ENCODE peak calls at places on chromosome 7, in six cellular contexts. D is D341Med; F is CD4-positive, CD25-positive, alpha-beta regulatory T cell; H is ovary; Z is naive thymus-derived CD8-positive, alpha-beta T cell; L is activated CD4-positive, alpha-beta T cell treated with anti-CD3 and anti-CD28 coated beads, Interleukin-2, amount 50 U/mL, for 4 hours. Y is an unnamed sample.

GRCh38 chr7:133070562-133070961 is 11.3 kb downstream of the CHCHD3 start:
- DNase-seq in D (peak), F (no peak), H (no peak), Z (no peak), L (no peak), Y (no peak)

GRCh38 chr7:139591550-139592195 is 68.2 kb downstream of the CLEC2L start:
- DNase-seq in D (no peak), F (no peak), H (no peak), Z (no peak), L (no peak), Y (no peak)

GRCh38 chr7:452230-452751 is 67.4 kb downstream of the PDGFA start:
- DNase-seq in D (no peak), F (no peak), H (no peak), Z (no peak), L (no peak), Y (no peak)

GRCh38 chr7:45112648-45113047 is 1.2 kb upstream of the TBRG4 start:
- DNase-seq in D (no peak), F (no peak), H (no peak), Z (no peak), L (no peak), Y (no peak)

GRCh38 chr7:25303380-25304321 is 75.4 kb upstream of the NPVF start:
- DNase-seq in D (no peak), F (no peak), H (no peak), Z (no peak), L (no peak), Y (no peak)

GRCh38 chr7:157977306-157977705 is 610.3 kb downstream of the PTPRN2 start:
- DNase-seq in D (no peak), F (no peak), H (no peak), Z (no peak), L (no peak), Y (no peak)

GRCh38 chr7:54878339-54878738 is 119.3 kb upstream of the SEC61G start:
- DNase-seq in D (no peak), F (no peak), H (no peak), Z (no peak), L (no peak), Y (no peak)

GRCh38 chr7:155533120-155533826 is 13.1 kb downstream of the CNPY1 start:
- DNase-seq in D (peak), F (peak), H (no peak), Z (no peak), L (no peak), Y (no peak)

GRCh38 chr7:4919969-4920766 is 36.7 kb upstream of the RADIL start:
- DNase-seq in D (no peak), F (no peak), H (no peak), Z (no peak), L (no peak), Y (no peak)

GRCh38 chr7:145692237-145692950 is 424.2 kb upstream of the CNTNAP2 start:
- DNase-seq in D (no peak), F (no peak), H (no peak), Z (no peak), L (no peak), Y (no peak)

GRCh38 chr7:57413529-57414398 is 36.2 kb upstream of the ZNF716 start:
- DNase-seq in D (no peak), F (no peak), H (no peak), Z (no peak), L (no peak), Y (no peak)

GRCh38 chr7:29866490-29866930 is 60.2 kb downstream of the WIPF3 start:
- DNase-seq in D (no peak), F (no peak), H (peak), Z (no peak), L (no peak), Y (no peak)

GRCh38 chr7:1758417-1758858 is 88.4 kb downstream of the ELFN1 start:
- DNase-seq in D (peak), F (peak), H (no peak), Z (peak), L (no peak), Y (no peak)

GRCh38 chr7:27152816-27153486 is 568 bp upstream of the HOXA3 start:
- DNase-seq in D (peak), F (no peak), H (peak), Z (no peak), L (no peak), Y (no peak)

GRCh38 chr7:54955296-54955695 is 63.5 kb upstream of the EGFR start:
- DNase-seq in D (no peak), F (no peak), H (no peak), Z (no peak), L (no peak), Y (no peak)

GRCh38 chr7:155206286-155207020 is 91.2 kb upstream of the INSIG1 start:
- DNase-seq in D (no peak), F (peak), H (no peak), Z (peak), L (peak), Y (peak)

GRCh38 chr7:37833107-37833817 is 15.1 kb upstream of the NME8 start:
- DNase-seq in D (peak), F (peak), H (peak), Z (peak), L (peak), Y (peak)

GRCh38 chr7:47710201-47710935 is 128.5 kb upstream of the TNS3 start:
- DNase-seq in D (no peak), F (no peak), H (no peak), Z (no peak), L (no peak), Y (no peak)

GRCh38 chr7:158384746-158385145 is 202.9 kb downstream of the PTPRN2 start:
- DNase-seq in D (no peak), F (no peak), H (no peak), Z (no peak), L (no peak), Y (no peak)

GRCh38 chr7:117818241-117818640 is 55.0 kb downstream of the CTTNBP2 start:
- DNase-seq in D (no peak), F (no peak), H (no peak), Z (no peak), L (no peak), Y (no peak)

GRCh38 chr7:113408999-113409398 is 290.6 kb upstream of the SMIM30 start:
- DNase-seq in D (no peak), F (no peak), H (no peak), Z (no peak), L (no peak), Y (no peak)

GRCh38 chr7:44225566-44226395 is 25.0 kb downstream of the YKT6 start:
- DNase-seq in D (no peak), F (no peak), H (no peak), Z (no peak), L (no peak), Y (no peak)

GRCh38 chr7:128906766-128907559 is 3.5 kb downstream of the KCP start:
- DNase-seq in D (no peak), F (no peak), H (no peak), Z (no peak), L (no peak), Y (no peak)

GRCh38 chr7:111113263-111114017 is 22.5 kb downstream of the LRRN3 start:
- DNase-seq in D (no peak), F (no peak), H (no peak), Z (no peak), L (no peak), Y (no peak)

GRCh38 chr7:128936798-128937197 is 929 bp upstream of the IRF5 start:
- DNase-seq in D (no peak), F (no peak), H (no peak), Z (no peak), L (no peak), Y (no peak)

GRCh38 chr7:94053532-94053931 is 49.4 kb upstream of the BET1 start:
- DNase-seq in D (no peak), F (no peak), H (no peak), Z (no peak), L (no peak), Y (no peak)

GRCh38 chr7:44085549-44085948 is 3.2 kb upstream of the POLM start:
- DNase-seq in D (no peak), F (no peak), H (no peak), Z (no peak), L (no peak), Y (no peak)

GRCh38 chr7:122429926-122430325 is 125.4 kb upstream of the FEZF1 start:
- DNase-seq in D (no peak), F (no peak), H (no peak), Z (no peak), L (no peak), Y (no peak)

GRCh38 chr7:83520706-83521105 is 128.2 kb downstream of the SEMA3E start:
- DNase-seq in D (no peak), F (no peak), H (no peak), Z (no peak), L (no peak), Y (no peak)

GRCh38 chr7:129635300-129636029 is 23.9 kb downstream of the NRF1 start:
- DNase-seq in D (peak), F (peak), H (peak), Z (peak), L (peak), Y (peak)

GRCh38 chr7:42573904-42574692 is 337.1 kb upstream of the GLI3 start:
- DNase-seq in D (no peak), F (no peak), H (no peak), Z (no peak), L (no peak), Y (no peak)

GRCh38 chr7:1550005-1550845 is 5.8 kb downstream of the TMEM184A start:
- DNase-seq in D (no peak), F (no peak), H (no peak), Z (no peak), L (no peak), Y (no peak)

Y was measured in immature natural killer cell.